ENCODE peak calls at places on chromosomes 5 and 9, in five cellular contexts. One of them, this sample, is unnamed.

GRCh38 chr9:93629920-93630319 is 53.5 kb downstream of the PHF2 start:
- DNase-seq in adrenal gland: peak; percentile 43
- DNase-seq in heart left ventricle: no peak
- DNase-seq in cardiac muscle cell: no peak
- DNase-seq in uterus: no peak
- DNase-seq in this sample: no peak

GRCh38 chr5:78779771-78780616 is 131.4 kb upstream of the LHFPL2 start:
- DNase-seq in adrenal gland: no peak
- DNase-seq in heart left ventricle: peak; percentile 59
- DNase-seq in cardiac muscle cell: peak; percentile 78
- DNase-seq in uterus: peak; percentile 20
- DNase-seq in this sample: no peak

GRCh38 chr5:113489299-113489698 is 1.0 kb upstream of the MCC start:
- DNase-seq in adrenal gland: no peak
- DNase-seq in heart left ventricle: no peak
- DNase-seq in cardiac muscle cell: peak; percentile 98
- DNase-seq in uterus: no peak
- DNase-seq in this sample: peak; percentile 25

GRCh38 chr5:64655596-64655995 is 34.7 kb upstream of the SHISAL2B start:
- DNase-seq in adrenal gland: no peak
- DNase-seq in heart left ventricle: no peak
- DNase-seq in cardiac muscle cell: no peak
- DNase-seq in uterus: no peak
- DNase-seq in this sample: no peak

GRCh38 chr5:36396640-36397039 is 94.9 kb upstream of the RANBP3L start:
- DNase-seq in adrenal gland: peak; percentile 64
- DNase-seq in heart left ventricle: no peak
- DNase-seq in cardiac muscle cell: peak; percentile 34
- DNase-seq in uterus: peak; percentile 21
- DNase-seq in this sample: no peak

GRCh38 chr5:15286659-15287058 is 213.3 kb upstream of the FBXL7 start:
- DNase-seq in adrenal gland: no peak
- DNase-seq in heart left ventricle: no peak
- DNase-seq in cardiac muscle cell: peak; percentile 47
- DNase-seq in uterus: no peak
- DNase-seq in this sample: no peak

GRCh38 chr5:133934822-133935793 is 33.3 kb downstream of the C5orf15 start:
- DNase-seq in adrenal gland: no peak
- DNase-seq in heart left ventricle: no peak
- DNase-seq in cardiac muscle cell: no peak
- DNase-seq in uterus: no peak
- DNase-seq in this sample: no peak

GRCh38 chr5:15695171-15695676 is 195.2 kb downstream of the FBXL7 start:
- DNase-seq in adrenal gland: no peak
- DNase-seq in heart left ventricle: no peak
- DNase-seq in cardiac muscle cell: peak; percentile 37
- DNase-seq in uterus: peak; percentile 40
- DNase-seq in this sample: peak; percentile 32

GRCh38 chr9:36855443-36856315 is 178.4 kb downstream of the PAX5 start:
- DNase-seq in adrenal gland: no peak
- DNase-seq in heart left ventricle: no peak
- DNase-seq in cardiac muscle cell: peak; percentile 22
- DNase-seq in uterus: no peak
- DNase-seq in this sample: peak; percentile 33

GRCh38 chr5:131019601-131020315 is 145.3 kb downstream of the HINT1 start:
- DNase-seq in adrenal gland: no peak
- DNase-seq in heart left ventricle: no peak
- DNase-seq in cardiac muscle cell: no peak
- DNase-seq in uterus: no peak
- DNase-seq in this sample: peak; percentile 67

GRCh38 chr9:123418052-123418430 is 62.0 kb downstream of the CRB2 start:
- DNase-seq in adrenal gland: no peak
- DNase-seq in heart left ventricle: no peak
- DNase-seq in cardiac muscle cell: no peak
- DNase-seq in uterus: no peak
- DNase-seq in this sample: peak; percentile 4

GRCh38 chr5:32584651-32585050 is 706 bp upstream of the SUB1 start:
- DNase-seq in adrenal gland: no peak
- DNase-seq in heart left ventricle: no peak
- DNase-seq in cardiac muscle cell: no peak
- DNase-seq in uterus: no peak
- DNase-seq in this sample: no peak

GRCh38 chr5:55483903-55484302 is 50.9 kb downstream of the PLPP1 start:
- DNase-seq in adrenal gland: no peak
- DNase-seq in heart left ventricle: no peak
- DNase-seq in cardiac muscle cell: no peak
- DNase-seq in uterus: no peak
- DNase-seq in this sample: no peak
- H3K4me1 ChIP-seq in adrenal gland: no peaks in the 10 kb centered on the region
- H3K4me1 ChIP-seq in heart left ventricle: peaks cover 25% of the 10 kb centered on the region
- H3K4me1 ChIP-seq in cardiac muscle cell: no peaks in the 10 kb centered on the region
- H3K4me1 ChIP-seq in uterus: no peaks in the 10 kb centered on the region
- H3K4me1 ChIP-seq in this sample: no peaks in the 10 kb centered on the region

DNA sequence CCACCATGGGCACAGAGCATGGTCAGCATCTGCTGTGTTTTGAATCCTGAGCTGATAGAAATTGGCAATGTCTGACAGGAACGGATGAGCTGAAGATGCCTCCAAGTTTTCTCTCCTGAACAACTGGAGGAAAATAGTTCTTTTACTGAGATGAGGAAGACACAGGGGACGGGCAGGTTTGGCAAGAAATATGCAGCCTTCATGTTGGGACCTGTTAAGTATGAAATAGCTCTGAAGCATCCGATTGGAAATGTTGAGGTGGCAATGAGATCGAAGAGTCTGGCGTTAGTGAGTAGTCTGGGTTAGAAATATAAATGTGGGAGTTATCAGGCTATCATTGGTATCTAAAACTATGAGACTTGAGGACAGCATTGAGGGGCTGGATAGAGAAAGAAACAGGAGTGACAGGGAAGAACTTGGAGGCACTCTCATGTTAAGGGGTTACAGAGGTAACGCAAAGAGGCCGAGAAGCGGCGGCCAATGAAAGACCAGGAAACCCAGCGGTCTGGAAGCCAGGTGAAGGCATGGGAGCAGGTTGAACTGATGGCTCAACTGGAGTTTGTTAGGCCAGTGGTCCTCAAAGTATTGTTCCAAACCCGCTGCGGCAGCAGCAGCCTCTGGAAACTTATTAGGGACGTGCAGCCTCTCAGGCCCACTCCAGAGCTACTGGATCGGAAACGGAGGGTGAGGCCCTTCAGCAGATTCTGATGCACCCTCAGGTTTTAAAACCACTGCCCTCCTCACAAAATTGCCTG is 1.0 kb upstream of the MAMDC2 start:
- DNase-seq in adrenal gland: no peak
- DNase-seq in heart left ventricle: no peak
- DNase-seq in cardiac muscle cell: no peak
- DNase-seq in uterus: peak; percentile 31
- DNase-seq in this sample: no peak
- H3K4me1 ChIP-seq in adrenal gland: no peaks in the 10 kb centered on the region
- H3K4me1 ChIP-seq in heart left ventricle: peaks cover 40% of the 10 kb centered on the region
- H3K4me1 ChIP-seq in cardiac muscle cell: no peaks in the 10 kb centered on the region
- H3K4me1 ChIP-seq in uterus: peaks cover 6% of the 10 kb centered on the region
- H3K4me1 ChIP-seq in this sample: no peaks in the 10 kb centered on the region

DNA sequence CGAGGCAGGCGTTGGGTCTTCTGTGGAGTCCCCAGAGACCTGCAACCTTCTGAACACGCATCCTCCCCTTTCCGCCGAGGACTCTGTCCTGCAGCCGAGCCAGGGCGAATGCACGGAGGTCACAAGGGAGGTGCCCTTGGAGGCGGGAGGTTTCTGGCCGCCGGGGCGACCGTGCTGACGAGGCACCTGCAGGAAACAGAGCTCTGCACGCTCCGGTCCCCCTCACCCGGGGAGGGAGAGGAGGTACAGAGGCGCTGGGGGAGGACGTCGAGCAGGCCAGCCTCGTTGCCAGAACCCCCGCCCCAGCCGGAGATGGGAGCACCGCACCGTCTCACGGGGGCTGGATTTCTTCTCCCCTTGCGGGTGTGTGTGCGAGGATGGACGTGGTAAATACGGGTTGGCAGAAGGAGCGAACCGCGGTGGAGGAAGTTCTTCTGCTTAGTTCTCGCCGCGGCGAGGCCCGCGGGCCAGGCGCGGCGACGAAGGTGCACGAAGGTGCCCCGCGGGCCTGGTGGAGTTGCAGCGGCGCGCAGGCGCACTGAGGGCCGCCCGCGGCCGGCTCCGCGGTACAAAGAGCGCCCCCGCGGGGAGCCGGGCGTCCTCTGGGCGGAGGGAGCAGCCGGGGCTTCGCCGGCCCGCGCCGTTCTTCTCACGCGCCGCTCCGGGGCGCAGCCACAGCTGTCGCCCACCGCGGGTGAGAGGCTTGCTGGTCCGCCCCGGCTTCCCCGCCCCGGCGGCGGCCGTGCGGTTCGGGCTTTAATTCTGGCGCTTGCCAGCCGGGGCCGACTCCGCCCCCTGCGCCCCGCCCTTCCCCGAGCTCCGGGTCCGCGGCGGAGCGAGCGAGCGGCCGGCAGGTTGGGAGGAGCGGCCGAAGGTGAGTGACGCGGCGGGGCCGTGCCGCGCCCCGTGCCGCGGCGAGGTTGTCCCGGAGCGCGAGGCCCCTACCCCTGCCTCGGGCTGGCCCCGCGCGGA is 289.5 kb downstream of the DOCK8 start:
- DNase-seq in adrenal gland: peak; percentile 74
- DNase-seq in heart left ventricle: peak; percentile 81
- DNase-seq in cardiac muscle cell: peak; percentile 78
- DNase-seq in uterus: peak; percentile 68
- DNase-seq in this sample: peak; percentile 87
- H3K4me1 ChIP-seq in adrenal gland: peaks cover 9% of the 10 kb centered on the region
- H3K4me1 ChIP-seq in heart left ventricle: peaks cover 22% of the 10 kb centered on the region
- H3K4me1 ChIP-seq in cardiac muscle cell: peaks cover 7% of the 10 kb centered on the region
- H3K4me1 ChIP-seq in uterus: no peaks in the 10 kb centered on the region
- H3K4me1 ChIP-seq in this sample: peaks cover 4% of the 10 kb centered on the region

GRCh38 chr5:119339344-119339743 is 16.5 kb upstream of the TNFAIP8 start:
- DNase-seq in adrenal gland: no peak
- DNase-seq in heart left ventricle: no peak
- DNase-seq in cardiac muscle cell: no peak
- DNase-seq in uterus: no peak
- DNase-seq in this sample: no peak

GRCh38 chr5:119339965-119340364 is 15.9 kb upstream of the TNFAIP8 start:
- DNase-seq in adrenal gland: no peak
- DNase-seq in heart left ventricle: no peak
- DNase-seq in cardiac muscle cell: no peak
- DNase-seq in uterus: no peak
- DNase-seq in this sample: no peak

GRCh38 chr5:119342414-119342813 is 13.4 kb upstream of the TNFAIP8 start:
- DNase-seq in adrenal gland: no peak
- DNase-seq in heart left ventricle: no peak
- DNase-seq in cardiac muscle cell: no peak
- DNase-seq in uterus: no peak
- DNase-seq in this sample: no peak

GRCh38 chr5:119341452-119342349 is 14.1 kb upstream of the TNFAIP8 start:
- DNase-seq in adrenal gland: no peak
- DNase-seq in heart left ventricle: no peak
- DNase-seq in cardiac muscle cell: no peak
- DNase-seq in uterus: no peak
- DNase-seq in this sample: no peak

DNA sequence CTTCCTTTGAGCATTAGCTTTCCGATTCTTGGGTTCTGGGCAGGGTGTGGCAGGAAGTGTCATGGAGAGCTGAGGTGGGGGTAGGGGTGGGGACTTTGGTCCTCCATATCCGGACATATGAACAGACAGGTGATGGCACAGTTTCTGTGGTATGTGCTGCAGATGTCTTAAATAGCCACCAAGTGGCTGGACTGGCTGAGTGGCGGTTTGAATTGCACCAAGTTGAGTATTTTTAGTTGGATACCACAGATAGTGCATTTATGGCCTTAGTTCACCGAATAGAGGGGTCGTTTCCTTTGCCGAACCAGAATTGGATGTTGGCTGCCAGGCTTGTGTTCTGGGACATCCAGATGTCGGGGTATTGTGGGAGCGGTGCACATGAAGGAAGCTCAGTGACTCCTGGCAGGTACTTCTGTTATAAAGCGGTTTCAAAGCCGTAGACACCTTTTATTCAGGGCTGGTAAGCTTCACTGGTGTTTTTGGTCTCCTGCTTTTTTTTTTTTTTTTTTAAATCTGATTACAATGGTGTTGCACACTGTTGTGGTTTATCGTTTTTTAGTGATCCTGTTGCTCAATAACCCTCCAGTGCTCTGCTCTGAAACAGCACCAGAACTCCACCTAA is 15.1 kb upstream of the TNFAIP8 start:
- DNase-seq in adrenal gland: no peak
- DNase-seq in heart left ventricle: no peak
- DNase-seq in cardiac muscle cell: no peak
- DNase-seq in uterus: no peak
- DNase-seq in this sample: peak; percentile 53
- H3K4me1 ChIP-seq in adrenal gland: no peaks in the 10 kb centered on the region
- H3K4me1 ChIP-seq in heart left ventricle: peaks cover 40% of the 10 kb centered on the region
- H3K4me1 ChIP-seq in cardiac muscle cell: peaks cover 53% of the 10 kb centered on the region
- H3K4me1 ChIP-seq in uterus: no peaks in the 10 kb centered on the region
- H3K4me1 ChIP-seq in this sample: peaks cover 13% of the 10 kb centered on the region

This sample was measured in mucosa of descending colon.